ENCODE peak calls at places on chromosome 6, in ten cellular contexts. N, S, Z, I, Y, Q, F, O, V and L are unnamed samples.
A peak's percentile ranks its signal among the peaks of the same experiment; 100 is the strongest.

GRCh38 chr6:170295519-170296422 is 4.9 kb upstream of the DLL1 start:
- DNase-seq in V (no peak), S (peak; percentile 21), F (peak; percentile 41), Y (no peak), N (no peak), Q (no peak), O (no peak), I (peak; percentile 78), Z (no peak), L (no peak)

GRCh38 chr6:166381733-166382499 is 824 bp downstream of the MPC1 start:
- DNase-seq in Y (peak; percentile 76), I (peak; percentile 78), V (peak; percentile 92), O (peak; percentile 81), S (peak; percentile 31), F (peak; percentile 82), Q (peak; percentile 77), Z (peak; percentile 42), N (peak; percentile 59), L (peak; percentile 58)

GRCh38 chr6:56840467-56841371 is 114.2 kb upstream of the BEND6 start:
- DNase-seq in Z (no peak), F (no peak), Y (no peak), V (no peak), Q (no peak), S (peak; percentile 88), O (no peak), I (peak; percentile 60), N (no peak), L (peak; percentile 49)

GRCh38 chr6:139539852-139540251 is 165.4 kb upstream of the CITED2 start:
- DNase-seq in Q (no peak), Y (peak; percentile 81), Z (no peak), F (no peak), O (peak; percentile 82), I (peak; percentile 6), V (peak; percentile 69), S (peak; percentile 13), N (no peak), L (peak; percentile 52)

GRCh38 chr6:109453594-109454482 is 1.7 kb downstream of the MICAL1 start:
- DNase-seq in Z (no peak), S (no peak), I (peak; percentile 66), O (peak; percentile 66), Q (no peak), N (no peak), Y (no peak), F (no peak), V (no peak), L (no peak)

GRCh38 chr6:136684483-136684882 is 107.8 kb downstream of the MAP3K5 start:
- DNase-seq in F (no peak), O (no peak), Z (no peak), Q (no peak), S (no peak), Y (no peak), N (no peak), V (peak; percentile 51), I (no peak), L (no peak)

GRCh38 chr6:22062807-22063408 is 233.9 kb downstream of the PRL start:
- DNase-seq in S (peak; percentile 30), N (no peak), V (peak; percentile 52), Z (peak; percentile 69), Y (no peak), I (no peak), O (no peak), Q (no peak), F (no peak), L (no peak)

GRCh38 chr6:99458319-99458718 is 33.2 kb upstream of the PNISR start:
- DNase-seq in Q (no peak), V (no peak), F (no peak), S (peak; percentile 6), N (no peak), O (no peak), Y (no peak), I (no peak), Z (no peak), L (peak; percentile 47)

GRCh38 chr6:14118444-14118843 is 872 bp downstream of the CD83 start:
- DNase-seq in F (no peak), V (no peak), O (no peak), Q (no peak), S (no peak), N (no peak), Y (no peak), Z (no peak), I (no peak), L (no peak)

GRCh38 chr6:14119764-14120163 is 2.2 kb downstream of the CD83 start:
- DNase-seq in S (no peak), Q (no peak), F (no peak), O (no peak), V (no peak), I (no peak), Z (no peak), N (no peak), Y (no peak), L (no peak)

GRCh38 chr6:14118091-14118439 is 493 bp downstream of the CD83 start:
- DNase-seq in N (no peak), Z (no peak), Y (no peak), Q (no peak), V (no peak), I (no peak), O (no peak), S (no peak), F (no peak), L (no peak)

GRCh38 chr6:14120556-14120955 is 3.0 kb downstream of the CD83 start:
- DNase-seq in S (no peak), F (no peak), Q (no peak), I (no peak), V (no peak), Z (no peak), N (no peak), O (no peak), Y (no peak), L (no peak)

DNA sequence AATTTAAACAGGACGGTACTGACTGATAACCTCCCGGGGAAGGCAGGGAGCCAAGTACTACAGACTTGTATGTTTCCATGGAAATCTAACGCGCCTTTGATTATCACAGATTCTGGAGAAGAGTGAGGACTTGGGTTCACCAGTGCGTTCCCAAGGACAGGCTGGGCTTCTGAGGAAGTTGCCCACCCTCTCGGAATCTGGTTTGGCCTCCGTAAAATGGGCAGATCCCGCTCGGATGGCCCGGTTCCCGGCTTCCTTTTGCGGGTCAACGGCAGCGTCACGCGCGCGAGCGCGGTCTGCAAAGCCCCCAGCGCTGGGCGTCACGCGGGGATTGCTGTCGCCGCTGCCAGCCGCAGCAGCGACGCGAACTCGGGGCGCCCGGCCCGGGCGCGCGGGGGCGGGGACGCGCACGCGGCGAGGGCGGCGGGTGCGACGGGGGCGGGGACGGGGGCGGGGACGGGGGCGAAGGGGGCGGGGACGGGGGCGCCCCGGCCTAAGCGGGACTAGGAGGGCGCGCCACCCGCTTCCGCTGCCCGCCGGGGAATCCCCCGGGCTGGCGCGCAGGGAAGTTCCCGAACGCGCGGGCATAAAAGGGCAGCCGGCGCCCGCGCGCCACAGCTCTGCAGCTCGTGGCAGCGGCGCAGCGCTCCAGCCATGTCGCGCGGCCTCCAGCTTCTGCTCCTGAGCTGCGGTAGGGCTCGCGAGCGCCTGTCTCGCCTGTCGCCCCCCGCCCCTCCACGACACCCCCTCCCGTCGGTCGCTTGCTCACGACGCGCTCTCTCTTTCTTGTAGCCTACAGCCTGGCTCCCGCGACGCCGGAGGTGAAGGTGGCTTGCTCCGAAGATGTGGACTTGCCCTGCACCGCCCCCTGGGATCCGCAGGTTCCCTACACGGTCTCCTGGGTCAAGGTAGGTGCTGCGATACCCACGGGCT is at the start of gene CD83:
- DNase-seq in F (peak; percentile 56), I (peak; percentile 99), Z (no peak), O (peak; percentile 78), N (peak; percentile 89), V (peak; percentile 87), Q (no peak), Y (peak; percentile 72), S (peak; percentile 51), L (peak; percentile 13)
- TF ChIP-seq POLR2AphosphoS5 in F (peak; percentile 4), I (no peak), Z (peak; percentile 98), O (peak; percentile 68), N (peak; percentile 97), V (peak; percentile 96), Q (peak; percentile 5), Y (no peak), S (no peak), L (no peak)

DNA sequence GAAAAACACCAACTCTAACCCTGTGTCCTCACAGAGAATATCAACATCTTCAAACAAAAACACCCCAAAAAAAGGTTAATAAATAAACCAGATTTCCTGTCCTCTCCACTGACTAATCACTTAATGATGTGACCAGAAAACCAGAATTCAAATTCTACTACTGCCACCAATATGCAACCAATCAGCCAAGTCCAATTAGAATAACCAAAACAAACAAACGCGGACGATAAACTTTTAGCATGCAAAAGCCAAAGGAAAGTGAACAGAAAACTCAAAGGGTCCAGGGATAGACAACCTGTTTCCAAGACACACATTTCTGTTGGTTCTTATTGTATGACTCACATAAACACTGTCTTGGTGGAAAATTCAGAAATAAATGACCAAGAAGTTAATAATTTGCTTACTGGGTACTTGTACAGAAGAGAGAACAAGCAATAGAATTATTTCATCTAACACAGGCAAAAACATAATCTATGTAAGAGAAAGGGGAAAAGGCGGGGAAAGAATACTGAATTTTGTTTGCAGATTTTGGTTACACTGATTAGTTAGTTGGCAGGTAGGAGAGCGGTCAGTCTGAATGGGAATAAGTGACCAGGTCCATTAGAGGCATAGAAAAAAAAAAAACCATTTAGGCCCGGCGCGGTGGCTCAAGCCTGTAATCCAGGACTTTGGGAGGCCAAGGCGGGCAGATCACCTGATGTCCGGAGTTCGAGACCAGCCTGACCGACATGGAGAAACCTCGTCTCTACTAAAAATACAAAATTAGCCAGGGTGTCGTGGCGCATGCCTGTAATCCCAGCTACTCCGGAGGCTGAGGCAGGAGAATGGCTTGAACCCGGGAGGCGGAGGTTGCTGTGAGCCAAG is 34.1 kb downstream of the HFE start:
- DNase-seq in I (no peak), Z (no peak), S (no peak), Q (no peak), N (no peak), Y (no peak), V (no peak), O (no peak), F (no peak), L (peak; percentile 93)
- TF ChIP-seq POLR2AphosphoS5 in I (no peak), Z (no peak), S (no peak), Q (no peak), N (no peak), Y (no peak), V (no peak), O (no peak), F (no peak), L (peak; percentile 50)

GRCh38 chr6:144063744-144064401 is 31.5 kb downstream of the SF3B5 start:
- DNase-seq in Y (peak; percentile 89), F (peak; percentile 85), Z (peak; percentile 59), S (peak; percentile 29), O (peak; percentile 82), V (peak; percentile 96), Q (peak; percentile 79), I (peak; percentile 91), N (peak; percentile 83), L (peak; percentile 50)
- TF ChIP-seq POLR2AphosphoS5 in Y (no peak), F (peak; percentile 72), Z (peak; percentile 86), S (no peak), O (peak; percentile 57), V (peak; percentile 82), Q (peak; percentile 79), I (no peak), N (peak; percentile 90), L (no peak)

DNA sequence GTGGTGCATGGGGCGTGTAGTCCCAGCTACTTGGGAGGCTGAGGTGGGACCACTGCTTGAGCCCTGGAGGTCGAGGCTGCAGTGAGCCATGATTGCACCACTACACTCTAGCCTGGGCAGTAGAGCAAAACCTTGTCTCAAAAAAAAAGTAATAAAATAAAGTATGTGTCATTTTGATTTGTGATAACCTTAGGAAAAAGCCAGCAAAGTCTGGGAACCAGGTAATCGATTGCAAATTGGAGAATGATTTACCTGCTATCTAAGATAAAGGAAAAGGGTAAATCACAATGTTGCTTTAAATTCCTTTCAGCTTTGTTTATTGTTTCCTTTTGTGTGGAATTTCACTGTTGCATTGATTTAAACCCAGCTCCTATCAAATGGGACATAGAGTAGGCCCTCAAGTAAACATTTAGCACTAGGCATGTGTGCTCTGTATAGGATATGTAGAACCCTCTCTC is 59.0 kb downstream of the SGK1 start:
- DNase-seq in Z (no peak), N (no peak), V (no peak), F (no peak), Y (no peak), I (no peak), S (no peak), Q (no peak), O (no peak), L (peak; percentile 57)
- TF ChIP-seq POLR2AphosphoS5 in Z (no peak), N (no peak), V (no peak), F (no peak), Y (no peak), I (no peak), S (no peak), Q (no peak), O (no peak), L (no peak)